ENCODE peak calls at places on chromosomes 3 and 15, in four cellular contexts. I, Z, C and K are unnamed samples.

GRCh38 chr3:140557476-140557875 is 120.4 kb upstream of the TRIM42 start:
- DNase-seq in Z (no peak), I (no peak), C (no peak), K (no peak)

GRCh38 chr3:24562874-24563273 is 68.2 kb upstream of the THRB start:
- DNase-seq in C (no peak), Z (no peak), I (no peak), K (no peak)

GRCh38 chr3:25653322-25653721 is 11.4 kb downstream of the TOP2B start:
- DNase-seq in C (no peak), I (no peak), Z (no peak), K (no peak)

GRCh38 chr3:133930341-133930933 is 34.8 kb upstream of the RAB6B start:
- DNase-seq in I (peak; percentile 72), C (peak; percentile 31), Z (peak; percentile 81), K (peak; percentile 44)

GRCh38 chr3:50211930-50212329 is 6.9 kb downstream of the SLC38A3 start:
- DNase-seq in Z (peak; percentile 20), C (no peak), I (peak; percentile 32), K (no peak)

GRCh38 chr3:43786953-43787305 is 96.2 kb downstream of the ABHD5 start:
- DNase-seq in I (no peak), Z (no peak), C (no peak), K (no peak)

GRCh38 chr3:22372292-22372949 is 621.4 kb upstream of the ZNF385D start:
- DNase-seq in Z (no peak), I (no peak), C (peak; percentile 68), K (peak; percentile 38)

GRCh38 chr3:184234671-184235380 is 5.4 kb downstream of the VWA5B2 start:
- DNase-seq in Z (no peak), C (no peak), I (no peak), K (no peak)

GRCh38 chr3:193803288-193803687 is 210.3 kb downstream of the OPA1 start:
- DNase-seq in I (no peak), C (no peak), Z (no peak), K (no peak)

GRCh38 chr3:189460511-189460910 is 170.7 kb upstream of the TP63 start:
- DNase-seq in I (no peak), Z (no peak), C (no peak), K (no peak)

GRCh38 chr15:81155375-81156218 is 21.5 kb downstream of the CFAP161 start:
- DNase-seq in C (no peak), I (peak; percentile 36), Z (peak; percentile 77), K (no peak)

GRCh38 chr3:13455644-13456043 is 24.5 kb upstream of the HDAC11 start:
- DNase-seq in Z (no peak), C (no peak), I (no peak), K (no peak)

GRCh38 chr3:114445233-114445632 is 151.4 kb downstream of the TIGIT start:
- DNase-seq in I (no peak), C (no peak), Z (peak; percentile 13), K (no peak)

GRCh38 chr3:178404966-178405365 is 131.3 kb upstream of the KCNMB2 start:
- DNase-seq in Z (no peak), I (no peak), C (no peak), K (no peak)

GRCh38 chr3:125037498-125038150 is 18.2 kb downstream of the HEG1 start:
- DNase-seq in C (no peak), I (peak; percentile 40), Z (no peak), K (no peak)

GRCh38 chr3:69357196-69357595 is 28.7 kb downstream of the FRMD4B start:
- DNase-seq in I (no peak), C (no peak), Z (no peak), K (no peak)

GRCh38 chr3:47022540-47023161 is 43.2 kb downstream of the NBEAL2 start:
- DNase-seq in Z (peak; percentile 48), I (peak; percentile 24), C (no peak), K (no peak)

GRCh38 chr3:13397316-13397715 is 22.8 kb downstream of the NUP210 start:
- DNase-seq in C (no peak), Z (no peak), I (no peak), K (no peak)

GRCh38 chr3:40505599-40506462 is at the start of gene ZNF620:
- DNase-seq in C (peak; percentile 90), Z (peak; percentile 54), I (peak; percentile 48), K (peak; percentile 83)

GRCh38 chr3:114178770-114179368 is at the start of gene DRD3:
- DNase-seq in I (peak; percentile 51), C (peak; percentile 63), Z (peak; percentile 44), K (peak; percentile 73)

GRCh38 chr15:93247466-93248121 is 158.6 kb upstream of the RGMA start:
- DNase-seq in C (no peak), Z (no peak), I (no peak), K (no peak)

GRCh38 chr3:34323517-34323916 is 525.1 kb downstream of the PDCD6IP start:
- DNase-seq in I (no peak), Z (no peak), C (no peak), K (no peak)

GRCh38 chr3:59820352-59820934 is 770.6 kb upstream of the CFAP20DC start:
- DNase-seq in C (no peak), Z (peak; percentile 61), I (peak; percentile 44), K (no peak)

GRCh38 chr3:29408676-29409075 is 127.8 kb downstream of the RBMS3 start:
- DNase-seq in Z (no peak), I (no peak), C (no peak), K (no peak)

GRCh38 chr3:23203651-23204111 is 554 bp downstream of the UBE2E2 start:
- DNase-seq in I (peak; percentile 46), Z (peak; percentile 5), C (peak; percentile 60), K (no peak)

GRCh38 chr15:73839699-73840098 is 33.7 kb upstream of the TBC1D21 start:
- DNase-seq in Z (no peak), I (no peak), C (no peak), K (no peak)

GRCh38 chr15:73322665-73323373 is 45.9 kb downstream of the HCN4 start:
- DNase-seq in I (no peak), C (no peak), Z (no peak), K (no peak)

GRCh38 chr15:53251523-53251922 is 461.4 kb upstream of the ONECUT1 start:
- DNase-seq in Z (no peak), I (no peak), C (no peak), K (no peak)

GRCh38 chr3:145015243-145015642 is 1043.6 kb downstream of the DIPK2A start:
- DNase-seq in Z (peak; percentile 41), C (no peak), I (peak; percentile 14), K (no peak)

GRCh38 chr3:133996996-133997395 is 32.7 kb downstream of the SLCO2A1 start:
- DNase-seq in I (no peak), C (no peak), Z (no peak), K (no peak)

GRCh38 chr3:61315874-61316273 is 64.6 kb upstream of the FHIT start:
- DNase-seq in Z (no peak), C (no peak), I (peak; percentile 2), K (peak; percentile 11)

GRCh38 chr3:116070102-116070501 is 375.2 kb downstream of the LSAMP start:
- DNase-seq in I (no peak), Z (no peak), C (no peak), K (no peak)

GRCh38 chr15:62791694-62792093 is 250.9 kb upstream of the TPM1 start:
- DNase-seq in I (no peak), Z (no peak), C (no peak), K (no peak)

DNA sequence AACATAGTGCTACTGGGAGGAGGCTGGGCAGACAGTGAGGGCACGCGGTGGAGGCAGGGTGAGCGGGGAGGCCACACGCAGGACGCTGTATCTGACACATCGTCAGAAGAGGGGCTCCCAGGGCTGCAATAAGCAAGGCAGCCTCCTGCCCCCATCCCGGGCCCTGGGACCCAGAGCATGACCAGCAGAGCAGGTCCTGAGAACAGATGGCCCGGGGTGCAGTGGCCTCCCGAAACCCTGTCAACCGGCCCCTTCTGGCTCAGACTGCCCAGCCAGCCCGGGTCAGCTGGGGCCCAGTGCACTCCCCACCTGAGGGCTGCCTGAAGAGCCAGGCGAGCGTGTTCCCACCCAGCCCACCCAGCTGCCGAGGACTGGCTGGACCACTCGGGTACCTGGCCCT is 37.4 kb downstream of the DNAJB8 start:
- DNase-seq in I (no peak), Z (no peak), C (no peak), K (no peak)
- H4K91ac ChIP-seq in I (no peak overlapping the region), Z (no peak overlapping the region), C (peak overlapping the region; percentile 41), K (no peak overlapping the region)

DNA sequence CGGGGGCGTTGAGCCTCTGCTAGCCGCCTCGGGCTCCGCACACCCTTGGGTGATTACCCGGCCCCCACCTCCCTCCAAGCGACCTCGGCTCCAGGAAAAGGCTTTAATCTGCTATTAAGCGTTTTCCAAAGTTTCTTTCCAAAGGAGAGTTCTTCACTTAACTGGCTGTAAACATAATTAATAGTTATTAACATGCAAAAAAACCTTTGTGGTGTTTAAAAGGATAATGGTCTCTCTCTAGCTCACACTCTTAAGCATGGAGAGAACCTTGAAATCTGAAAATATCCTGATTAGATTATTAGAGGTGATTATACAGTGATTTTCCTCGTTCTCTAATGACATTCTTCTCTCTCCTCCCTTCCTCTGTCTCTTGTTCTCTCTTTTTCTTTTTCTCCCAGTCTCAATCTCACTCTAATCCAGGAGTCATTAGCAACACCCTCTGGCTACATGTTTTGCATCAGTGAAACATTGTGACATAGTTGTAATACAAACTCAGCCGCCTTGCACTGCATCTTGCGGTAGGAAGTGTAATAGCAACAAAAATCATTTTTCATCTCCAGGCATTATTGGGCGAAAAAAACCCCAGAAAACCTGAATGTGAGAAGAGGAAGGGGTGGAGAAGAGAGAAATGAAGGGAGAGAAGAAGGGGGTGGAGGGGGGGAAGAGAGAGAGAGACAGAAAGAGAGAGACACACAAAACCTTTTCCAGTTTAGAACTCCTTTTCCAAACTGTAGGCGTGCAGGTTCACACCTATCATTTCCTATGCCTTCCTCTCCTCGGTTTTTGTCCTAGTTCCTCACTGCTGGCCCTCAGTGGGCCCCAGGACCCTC is 24.4 kb downstream of the NR2F2 start:
- DNase-seq in Z (peak; percentile 90), I (peak; percentile 92), C (no peak), K (no peak)
- H3K4me3 ChIP-seq in Z (peak overlapping the region; percentile 71), I (peak overlapping the region; percentile 81), C (no peak overlapping the region), K (peak overlapping the region; percentile 79)

GRCh38 chr15:40754883-40755815 is at the start of gene RMDN3:
- DNase-seq in Z (peak; percentile 87), C (peak; percentile 97), I (peak; percentile 94), K (peak; percentile 96)
- H4K91ac ChIP-seq in Z (peak within 1 kb of the TSS; percentile 84), C (peak within 1 kb of the TSS; percentile 98), I (peak within 1 kb of the TSS; percentile 85), K (no peak within 1 kb of the TSS)

DNA sequence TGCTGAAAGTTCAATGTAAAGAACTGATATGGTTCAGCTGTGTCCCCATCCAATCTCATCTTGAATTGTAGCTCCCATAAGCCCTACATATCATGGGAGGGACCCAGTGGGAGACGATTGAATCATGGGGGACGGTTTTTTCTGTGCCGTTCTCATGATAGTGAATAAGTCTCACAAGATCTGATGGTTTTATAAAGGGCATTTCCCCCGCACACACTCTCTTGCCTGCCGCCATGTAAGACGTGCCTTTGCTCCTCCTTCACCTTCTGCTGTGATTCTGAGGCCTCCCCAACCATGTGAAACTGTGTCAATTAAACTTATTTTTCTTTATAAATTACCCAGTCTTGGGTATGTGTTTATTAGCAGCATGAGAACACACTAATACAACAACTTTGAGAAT is 86.5 kb upstream of the TNFSF10 start:
- DNase-seq in I (no peak), C (no peak), Z (no peak), K (no peak)
- H3K4me3 ChIP-seq in I (no peak overlapping the region), C (no peak overlapping the region), Z (no peak overlapping the region), K (no peak overlapping the region)

GRCh38 chr15:96053039-96054021 is 277.2 kb upstream of the NR2F2 start:
- DNase-seq in I (peak; percentile 55), Z (no peak), C (peak; percentile 70), K (peak; percentile 30)
- H4K91ac ChIP-seq in I (no peak overlapping the region), Z (no peak overlapping the region), C (no peak overlapping the region), K (no peak overlapping the region)

GRCh38 chr15:48416301-48416700 is 85.1 kb downstream of the DUT start:
- DNase-seq in C (no peak), I (no peak), Z (no peak), K (no peak)
- H3K4me3 ChIP-seq in C (no peak overlapping the region), I (no peak overlapping the region), Z (no peak overlapping the region), K (no peak overlapping the region)